ENCODE peak calls at places on chromosome 11, in eight cellular contexts. P is stimulated activated CD4-positive, alpha-beta T cell treated with anti-CD3 and anti-CD28 coated beads, TNF-alpha, amount 100 ng/mL, for 1 hour; Z is tibial nerve; N is kidney tubule cell; L is AG08395; S is EL; G is pancreas; J is activated T-helper 9 cell treated with anti-CD3 and anti-CD28 coated beads, Interleukin-2, amount 50 U/mL, for 16 hours. I is an unnamed sample.

GRCh38 chr11:70667767-70668166 is 269.4 kb downstream of the CTTN start:
- DNase-seq in P (no peak), Z (no peak), N (no peak), L (no peak), S (no peak), G (no peak), J (no peak), I (no peak)

GRCh38 chr11:19947521-19948114 is 212.7 kb downstream of the DBX1 start:
- DNase-seq in P (no peak), Z (no peak), N (no peak), L (no peak), S (no peak), G (no peak), J (no peak), I (no peak)

GRCh38 chr11:77201991-77202841 is 74.2 kb downstream of the MYO7A start:
- DNase-seq in P (no peak), Z (no peak), N (no peak), L (no peak), S (no peak), G (no peak), J (no peak), I (no peak)

GRCh38 chr11:7981758-7982157 is 5.4 kb upstream of the EIF3F start:
- DNase-seq in P (no peak), Z (no peak), N (no peak), L (no peak), S (no peak), G (peak), J (no peak), I (no peak)

GRCh38 chr11:107567739-107568335 is 2.3 kb upstream of the ALKBH8 start:
- DNase-seq in P (no peak), Z (no peak), N (no peak), L (no peak), S (no peak), G (no peak), J (no peak), I (no peak)

GRCh38 chr11:103109818-103110388 is 677 bp downstream of the DYNC2H1 start:
- DNase-seq in P (no peak), Z (no peak), N (no peak), L (no peak), S (peak), G (no peak), J (no peak), I (no peak)

GRCh38 chr11:18321991-18322711 is at the start of the genes GTF2H1 and HPS5:
- DNase-seq in P (peak), Z (peak), N (peak), L (peak), S (peak), G (peak), J (peak), I (peak)

GRCh38 chr11:62879150-62879549 is 1.5 kb upstream of the SLC3A2 start:
- DNase-seq in P (no peak), Z (no peak), N (no peak), L (no peak), S (no peak), G (no peak), J (no peak), I (no peak)

GRCh38 chr11:113121746-113122145 is 160.5 kb downstream of the NCAM1 start:
- DNase-seq in P (no peak), Z (no peak), N (no peak), L (no peak), S (no peak), G (no peak), J (no peak), I (no peak)

GRCh38 chr11:83835423-83835822 is 549.3 kb upstream of the CCDC90B start:
- DNase-seq in P (no peak), Z (no peak), N (peak), L (no peak), S (no peak), G (no peak), J (no peak), I (no peak)